ENCODE peak calls at places on chromosomes 11 and 22, in four cellular contexts. G is aorta, C is sigmoid colon, B is spleen. E is an unnamed sample.

GRCh38 chr11:73995247-73995646 is 12.6 kb upstream of the UCP2 start:
- DNase-seq in G (no peak), C (no peak), B (no peak), E (no peak)

GRCh38 chr11:86099727-86100320 is 30.9 kb upstream of the PICALM start:
- DNase-seq in G (no peak), C (no peak), B (no peak), E (no peak)

GRCh38 chr22:21937041-21937820 is 15.4 kb downstream of the PPM1F start:
- DNase-seq in G (no peak), C (no peak), B (peak; percentile 88), E (peak; percentile 59)

GRCh38 chr11:83410605-83411565 is 124.7 kb upstream of the CCDC90B start:
- DNase-seq in G (no peak), C (no peak), B (no peak), E (peak; percentile 88)

GRCh38 chr11:70498976-70499801 is 100.9 kb downstream of the CTTN start:
- DNase-seq in G (peak; percentile 67), C (peak; percentile 44), B (peak; percentile 51), E (no peak)

GRCh38 chr11:70568504-70569172 is 170.3 kb downstream of the CTTN start:
- DNase-seq in G (peak; percentile 79), C (no peak), B (peak; percentile 71), E (no peak)

GRCh38 chr11:5159806-5160205 is 5.2 kb upstream of the OR52A1 start:
- DNase-seq in G (no peak), C (no peak), B (no peak), E (no peak)

GRCh38 chr11:8766993-8767374 is 84.4 kb downstream of the RPL27A start:
- DNase-seq in G (no peak), C (no peak), B (no peak), E (no peak)

GRCh38 chr22:40477683-40478348 is 107.4 kb downstream of the SGSM3 start:
- DNase-seq in G (no peak), C (no peak), B (no peak), E (no peak)

GRCh38 chr11:66749091-66749490 is 20.1 kb upstream of the SPTBN2 start:
- DNase-seq in G (no peak), C (no peak), B (no peak), E (no peak)

GRCh38 chr11:66747480-66747879 is 18.5 kb upstream of the SPTBN2 start:
- DNase-seq in G (no peak), C (no peak), B (no peak), E (no peak)

GRCh38 chr11:66744485-66745355 is 15.7 kb upstream of the SPTBN2 start:
- DNase-seq in G (peak; percentile 94), C (peak; percentile 89), B (peak; percentile 95), E (peak; percentile 83)

GRCh38 chr11:66743271-66743968 is 14.4 kb upstream of the SPTBN2 start:
- DNase-seq in G (no peak), C (no peak), B (no peak), E (peak; percentile 72)

GRCh38 chr11:66745356-66746235 is 16.6 kb upstream of the SPTBN2 start:
- DNase-seq in G (no peak), C (no peak), B (peak; percentile 85), E (peak; percentile 34)
- H3K4me3 ChIP-seq in G (peak overlapping the region; percentile 69), C (peak overlapping the region; percentile 71), B (peak overlapping the region; percentile 85), E (peak overlapping the region; percentile 35)

GRCh38 chr11:11843233-11843632 is 1.5 kb downstream of the USP47 start:
- DNase-seq in G (no peak), C (no peak), B (no peak), E (peak; percentile 9)
- H3K4me3 ChIP-seq in G (peak overlapping the region; percentile 38), C (peak overlapping the region; percentile 82), B (peak overlapping the region; percentile 66), E (peak overlapping the region; percentile 82)

GRCh38 chr11:1870326-1870696 is 17.4 kb downstream of the LSP1 start:
- DNase-seq in G (peak; percentile 68), C (no peak), B (peak; percentile 72), E (no peak)
- H3K4me3 ChIP-seq in G (no peak overlapping the region), C (peak overlapping the region; percentile 28), B (peak overlapping the region; percentile 40), E (no peak overlapping the region)

GRCh38 chr11:63841554-63841953 is 2.6 kb downstream of the MARK2 start:
- DNase-seq in G (peak; percentile 77), C (no peak), B (no peak), E (no peak)
- H3K4me3 ChIP-seq in G (no peak overlapping the region), C (peak overlapping the region; percentile 95), B (peak overlapping the region; percentile 97), E (no peak overlapping the region)

DNA sequence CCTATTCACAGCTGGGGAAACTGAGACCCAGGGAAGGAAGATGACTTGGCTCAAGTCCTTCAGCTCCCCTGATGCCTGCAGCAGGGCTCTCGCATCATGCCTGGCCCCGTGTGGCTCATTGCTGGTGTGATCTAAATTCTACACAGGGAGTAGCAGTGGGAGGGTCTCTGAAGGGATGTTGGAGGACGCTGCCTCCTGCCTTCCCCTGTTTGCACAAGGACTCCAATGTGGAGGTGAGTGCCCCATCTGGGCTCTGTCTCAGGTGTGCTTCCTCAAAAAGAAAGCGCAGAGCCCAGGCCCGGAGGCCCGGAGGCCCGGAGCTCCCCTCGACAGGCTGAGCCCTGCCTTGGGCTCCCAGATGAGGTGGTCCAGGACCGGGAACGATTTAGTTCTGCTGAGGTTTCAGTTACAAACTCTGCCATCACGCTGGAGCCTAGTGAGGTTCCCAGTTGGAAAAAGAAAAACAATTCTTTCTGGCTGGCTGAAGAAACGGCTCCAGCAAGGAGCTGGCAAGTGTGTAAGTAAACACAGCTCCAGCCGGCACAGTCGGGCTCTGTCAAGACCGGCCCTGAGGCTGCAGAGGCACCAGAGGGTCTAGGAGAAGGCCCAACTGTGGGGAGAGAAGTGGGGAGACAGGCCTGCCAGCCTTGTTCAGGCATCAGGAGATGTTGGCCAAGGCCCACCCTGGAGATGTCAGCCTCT is 49.8 kb downstream of the NAT10 start:
- DNase-seq in G (no peak), C (no peak), B (no peak), E (no peak)
- H3K4me3 ChIP-seq in G (no peak overlapping the region), C (no peak overlapping the region), B (no peak overlapping the region), E (no peak overlapping the region)

GRCh38 chr11:10674440-10674855 is 19.1 kb downstream of the IRAG1 start:
- DNase-seq in G (no peak), C (peak; percentile 76), B (no peak), E (peak; percentile 33)
- H3K4me3 ChIP-seq in G (peak overlapping the region; percentile 4), C (peak overlapping the region; percentile 23), B (no peak overlapping the region), E (no peak overlapping the region)

DNA sequence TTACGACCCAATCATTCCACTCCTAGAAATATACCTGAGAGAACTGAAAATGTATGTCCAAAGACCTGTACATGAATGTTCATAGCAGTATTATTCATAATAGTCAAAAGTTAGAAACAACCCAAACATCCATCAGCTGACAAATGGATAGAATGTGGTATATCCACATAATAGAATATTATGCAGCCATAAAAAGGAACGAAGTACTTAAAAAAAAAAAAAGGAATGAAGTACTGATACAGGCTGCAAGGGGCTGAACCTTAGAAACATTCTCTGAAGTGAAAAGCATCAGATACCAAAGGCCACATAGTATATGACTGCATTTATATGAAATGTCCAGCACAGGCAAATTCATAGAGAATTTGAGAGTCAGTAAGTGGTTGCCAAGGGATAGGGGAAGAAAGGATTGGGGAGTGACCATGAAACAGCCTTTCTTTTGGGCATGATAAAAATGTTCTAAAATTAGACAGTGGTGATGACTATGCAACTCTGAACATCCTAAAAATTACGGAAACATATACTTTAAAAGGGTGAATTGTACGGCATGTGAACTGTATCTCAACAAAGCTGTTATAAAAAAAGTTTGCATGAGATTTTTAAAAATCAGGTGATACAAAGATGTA is 1.8 kb downstream of the TPST2 start:
- DNase-seq in G (no peak), C (no peak), B (no peak), E (no peak)
- H3K4me3 ChIP-seq in G (no peak overlapping the region), C (no peak overlapping the region), B (no peak overlapping the region), E (no peak overlapping the region)

E was measured in body of pancreas.